ENCODE peak calls at places on chromosomes 11 and 22, in seven cellular contexts. J, T, U, K, Q, C and W are unnamed samples.

GRCh38 chr11:129613076-129613475 is 202.6 kb upstream of the TMEM45B start:
- DNase-seq in J (no peak), T (no peak), U (peak), K (peak), Q (no peak), C (no peak), W (peak)

GRCh38 chr22:20566420-20567260 is 59.2 kb downstream of the MED15 start:
- DNase-seq in J (peak), T (no peak), U (peak), K (peak), Q (no peak), C (no peak), W (no peak)

GRCh38 chr22:16783930-16784354 is 41.3 kb downstream of the XKR3 start:
- DNase-seq in J (no peak), T (no peak), U (no peak), K (no peak), Q (peak), C (no peak), W (peak)

GRCh38 chr11:33864479-33864878 is 27.4 kb downstream of the LMO2 start:
- DNase-seq in J (no peak), T (no peak), U (no peak), K (no peak), Q (no peak), C (no peak), W (no peak)

GRCh38 chr11:14520902-14521151 is 641 bp upstream of the PSMA1 start:
- DNase-seq in J (no peak), T (no peak), U (no peak), K (no peak), Q (no peak), C (no peak), W (no peak)

GRCh38 chr11:60455531-60456042 is at the start of gene MS4A1:
- DNase-seq in J (no peak), T (no peak), U (no peak), K (no peak), Q (no peak), C (no peak), W (no peak)

GRCh38 chr11:94493443-94494199 is at the start of the genes ANKRD49 and MRE11:
- DNase-seq in J (peak), T (peak), U (peak), K (peak), Q (peak), C (peak), W (peak)

GRCh38 chr11:64294665-64295289 is 3.7 kb downstream of the KCNK4 start:
- DNase-seq in J (no peak), T (no peak), U (peak), K (no peak), Q (no peak), C (no peak), W (no peak)

GRCh38 chr11:17991799-17992433 is 20.9 kb downstream of the SERGEF start:
- DNase-seq in J (peak), T (no peak), U (peak), K (peak), Q (peak), C (no peak), W (peak)

GRCh38 chr11:118609380-118610219 is 2.2 kb downstream of the PHLDB1 start:
- DNase-seq in J (peak), T (no peak), U (no peak), K (no peak), Q (no peak), C (peak), W (no peak)

GRCh38 chr22:46914916-46915894 is 152.8 kb downstream of the TBC1D22A start:
- DNase-seq in J (no peak), T (no peak), U (no peak), K (no peak), Q (peak), C (no peak), W (no peak)

GRCh38 chr11:86893235-86893634 is 62.0 kb downstream of the FZD4 start:
- DNase-seq in J (no peak), T (no peak), U (no peak), K (no peak), Q (no peak), C (no peak), W (no peak)

GRCh38 chr22:36435516-36436415 is 45.7 kb downstream of the TXN2 start:
- DNase-seq in J (peak), T (no peak), U (peak), K (peak), Q (peak), C (no peak), W (peak)

GRCh38 chr11:63813035-63813562 is at the start of gene SPINDOC:
- DNase-seq in J (peak), T (no peak), U (peak), K (peak), Q (peak), C (peak), W (peak)

GRCh38 chr11:57775474-57775873 is 13.9 kb downstream of the CTNND1 start:
- DNase-seq in J (no peak), T (no peak), U (no peak), K (no peak), Q (no peak), C (no peak), W (no peak)

GRCh38 chr11:71139516-71140205 is 112.7 kb downstream of the SHANK2 start:
- DNase-seq in J (no peak), T (no peak), U (no peak), K (peak), Q (no peak), C (peak), W (no peak)

GRCh38 chr11:9357041-9357440 is 27.4 kb upstream of the IPO7 start:
- DNase-seq in J (no peak), T (no peak), U (no peak), K (peak), Q (no peak), C (no peak), W (no peak)

GRCh38 chr11:76642341-76642740 is 28.2 kb downstream of the LRRC32 start:
- DNase-seq in J (peak), T (no peak), U (no peak), K (no peak), Q (no peak), C (no peak), W (no peak)

GRCh38 chr11:68457214-68457897 is 3.2 kb upstream of the PPP6R3 start:
- DNase-seq in J (no peak), T (no peak), U (no peak), K (no peak), Q (no peak), C (no peak), W (no peak)

GRCh38 chr11:133004369-133004768 is 527.9 kb downstream of the OPCML start:
- DNase-seq in J (no peak), T (no peak), U (no peak), K (no peak), Q (no peak), C (no peak), W (no peak)

GRCh38 chr11:113629562-113629961 is 76.5 kb downstream of the TMPRSS5 start:
- DNase-seq in J (no peak), T (no peak), U (no peak), K (no peak), Q (no peak), C (no peak), W (no peak)

GRCh38 chr22:46894081-46894671 is 131.7 kb downstream of the TBC1D22A start:
- DNase-seq in J (no peak), T (no peak), U (no peak), K (no peak), Q (no peak), C (no peak), W (no peak)

GRCh38 chr22:31240011-31240410 is 27.9 kb downstream of the LIMK2 start:
- DNase-seq in J (no peak), T (no peak), U (peak), K (no peak), Q (no peak), C (no peak), W (no peak)

GRCh38 chr11:129373489-129373953 is 2.1 kb upstream of the BARX2 start:
- DNase-seq in J (no peak), T (no peak), U (no peak), K (peak), Q (no peak), C (no peak), W (no peak)

GRCh38 chr11:121613724-121614123 is 161.0 kb upstream of the SORL1-AS1 start:
- DNase-seq in J (no peak), T (no peak), U (no peak), K (no peak), Q (no peak), C (no peak), W (no peak)

GRCh38 chr11:62324738-62325556 is 12.3 kb upstream of the ASRGL1 start:
- DNase-seq in J (peak), T (no peak), U (peak), K (peak), Q (peak), C (no peak), W (peak)

GRCh38 chr11:65488273-65489058 is 10.4 kb upstream of the MALAT1 start:
- DNase-seq in J (peak), T (no peak), U (peak), K (peak), Q (no peak), C (no peak), W (peak)

GRCh38 chr11:47186937-47187681 is 875 bp upstream of the PACSIN3 start:
- DNase-seq in J (peak), T (no peak), U (peak), K (peak), Q (no peak), C (no peak), W (no peak)